ENCODE peak calls at places on chromosomes 5 and 9, in ten cellular contexts. V is tibial nerve, Y is sigmoid colon, U is Peyer's patch, X is gastrocnemius medialis, W is ovary, F is IMR-90, Q is stomach, R is body of pancreas, Z is esophagus muscularis mucosa. C is an unnamed sample. For H3K9me3 and H3K36me3, the result is how much of the 10 kb centered on the place peaks cover.

GRCh38 chr5:125609011-125609410 is 814.2 kb upstream of the GRAMD2B start:
- DNase-seq in V (no peak), Y (no peak), U (no peak), X (no peak), W (no peak), F (no peak), Q (no peak), R (no peak), Z (no peak), C (no peak)

GRCh38 chr5:72452515-72453259 is 54.5 kb downstream of the ZNF366 start:
- DNase-seq in V (peak), Y (peak), U (no peak), X (peak), W (peak), F (peak), Q (peak), R (peak), Z (peak), C (peak)

GRCh38 chr9:126859111-126859510 is 1.3 kb upstream of the ZBTB34 start:
- DNase-seq in V (no peak), Y (no peak), U (no peak), X (no peak), W (no peak), F (no peak), Q (no peak), R (no peak), Z (no peak), C (no peak)

GRCh38 chr9:4038182-4038723 is 261.6 kb downstream of the GLIS3 start:
- DNase-seq in V (no peak), Y (no peak), U (no peak), X (no peak), W (no peak), F (peak), Q (no peak), R (no peak), Z (no peak), C (no peak)

GRCh38 chr9:128920381-128921058 is at the start of gene PHYHD1:
- DNase-seq in V (peak), Y (peak), U (no peak), X (peak), W (peak), F (peak), Q (peak), R (peak), Z (no peak), C (peak)

GRCh38 chr5:93789173-93790070 is 48.0 kb upstream of the POU5F2 start:
- DNase-seq in V (no peak), Y (no peak), U (no peak), X (no peak), W (no peak), F (peak), Q (no peak), R (no peak), Z (no peak), C (no peak)

GRCh38 chr9:14309403-14309802 is 4.5 kb downstream of the NFIB start:
- DNase-seq in V (no peak), Y (no peak), U (no peak), X (no peak), W (no peak), F (peak), Q (no peak), R (no peak), Z (no peak), C (no peak)

GRCh38 chr9:95190413-95190812 is 127.1 kb downstream of the FANCC start:
- DNase-seq in V (no peak), Y (no peak), U (no peak), X (no peak), W (no peak), F (no peak), Q (no peak), R (no peak), Z (no peak), C (no peak)

GRCh38 chr9:124873664-124874063 is 11.7 kb downstream of the ARPC5L start:
- DNase-seq in V (no peak), Y (no peak), U (no peak), X (no peak), W (no peak), F (no peak), Q (no peak), R (no peak), Z (no peak), C (no peak)

GRCh38 chr9:15354713-15355112 is 47.7 kb upstream of the TTC39B start:
- DNase-seq in V (no peak), Y (no peak), U (no peak), X (no peak), W (no peak), F (no peak), Q (no peak), R (no peak), Z (no peak), C (no peak)

GRCh38 chr5:61525573-61526142 is 193.6 kb downstream of the ZSWIM6 start:
- DNase-seq in V (no peak), Y (no peak), U (no peak), X (no peak), W (no peak), F (peak), Q (no peak), R (no peak), Z (no peak), C (no peak)

GRCh38 chr5:33336911-33337620 is 103.7 kb upstream of the TARS1 start:
- DNase-seq in V (no peak), Y (no peak), U (no peak), X (no peak), W (no peak), F (peak), Q (no peak), R (no peak), Z (no peak), C (no peak)

GRCh38 chr9:135647897-135648296 is 8.6 kb upstream of the GLT6D1 start:
- DNase-seq in V (no peak), Y (no peak), U (no peak), X (no peak), W (no peak), F (no peak), Q (no peak), R (no peak), Z (peak), C (no peak)
- H3K9me3 ChIP-seq in V (under half), Y (under half), U (under half), X (under half), W (under half), F (under half), Q (half or more), R (under half), Z (under half), C (under half)

DNA sequence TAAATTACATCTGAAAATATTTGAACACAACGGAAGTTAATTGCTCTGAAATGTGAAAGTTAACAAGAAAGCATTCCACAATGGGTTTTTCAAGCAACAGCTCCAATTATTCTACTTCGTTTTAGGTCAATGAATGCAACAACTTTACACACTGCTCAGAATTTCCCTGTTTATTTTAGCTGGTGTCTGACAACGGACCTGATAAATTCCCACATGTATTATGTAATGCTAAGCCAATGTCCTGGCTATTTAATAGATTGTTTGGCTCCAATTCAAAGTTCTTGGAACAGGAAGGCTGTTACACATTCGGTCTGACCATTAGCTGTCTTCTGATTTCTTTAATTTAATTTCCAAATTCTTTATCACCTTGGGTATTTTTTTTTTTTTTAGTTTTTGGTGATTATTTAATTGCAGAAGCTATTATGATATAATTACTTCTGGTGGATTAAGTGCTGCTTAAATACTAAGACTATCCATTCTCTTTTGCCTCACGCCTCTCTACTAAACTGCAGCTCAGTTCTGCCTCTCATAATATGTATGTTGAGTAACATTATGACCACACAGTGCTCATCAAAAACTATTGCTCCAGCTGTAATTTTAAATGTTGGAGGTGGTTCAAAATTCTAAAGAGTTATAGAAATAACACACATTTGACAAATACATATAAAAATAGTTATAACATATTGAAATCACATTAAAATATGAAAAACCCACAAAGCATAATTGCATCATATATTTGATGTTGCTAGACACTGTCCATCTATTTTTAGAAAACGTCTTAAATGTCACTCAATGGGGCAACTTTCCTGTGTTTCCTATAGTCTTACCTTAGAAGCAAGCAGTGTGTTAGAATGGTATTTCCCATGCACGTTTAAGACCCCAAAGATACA is 57.8 kb downstream of the MEF2C start:
- DNase-seq in V (no peak), Y (no peak), U (no peak), X (no peak), W (no peak), F (peak), Q (no peak), R (no peak), Z (no peak), C (no peak)
- H3K36me3 ChIP-seq in V (under half), Y (under half), U (under half), X (under half), W (under half), F (under half), Q (under half), R (under half), Z (under half), C (under half)

GRCh38 chr5:159209438-159210305 is at the start of gene RNF145:
- DNase-seq in V (peak), Y (peak), U (peak), X (peak), W (peak), F (peak), Q (peak), R (peak), Z (peak), C (peak)
- TF ChIP-seq POLR2A in V (peak), Y (no peak), U (peak), X (peak), W (no peak), F (peak), Q (no peak), R (no peak), Z (no peak), C (peak)

GRCh38 chr5:7078090-7078489 is 317.8 kb upstream of the ADCY2 start:
- DNase-seq in V (no peak), Y (no peak), U (no peak), X (no peak), W (no peak), F (no peak), Q (no peak), R (no peak), Z (no peak), C (no peak)
- H3K9me3 ChIP-seq in V (under half), Y (under half), U (under half), X (under half), W (under half), F (under half), Q (under half), R (under half), Z (under half), C (under half)

GRCh38 chr5:65801332-65801731 is 79.3 kb downstream of the NLN start:
- DNase-seq in V (no peak), Y (no peak), U (no peak), X (no peak), W (no peak), F (peak), Q (no peak), R (no peak), Z (no peak), C (no peak)

GRCh38 chr5:65802080-65802479 is 80.1 kb downstream of the NLN start:
- DNase-seq in V (no peak), Y (no peak), U (no peak), X (no peak), W (no peak), F (no peak), Q (no peak), R (no peak), Z (peak), C (no peak)

GRCh38 chr5:65803699-65804426 is 81.9 kb downstream of the NLN start:
- DNase-seq in V (no peak), Y (no peak), U (no peak), X (no peak), W (no peak), F (peak), Q (no peak), R (no peak), Z (no peak), C (no peak)

GRCh38 chr5:65800775-65801174 is 78.8 kb downstream of the NLN start:
- DNase-seq in V (no peak), Y (no peak), U (no peak), X (no peak), W (no peak), F (peak), Q (no peak), R (no peak), Z (peak), C (no peak)

GRCh38 chr5:65802820-65803219 is 80.8 kb downstream of the NLN start:
- DNase-seq in V (no peak), Y (no peak), U (no peak), X (no peak), W (no peak), F (no peak), Q (no peak), R (no peak), Z (no peak), C (no peak)
- H3K36me3 ChIP-seq in V (under half), Y (under half), U (under half), X (under half), W (under half), F (under half), Q (under half), R (under half), Z (under half), C (under half)

GRCh38 chr9:22008662-22009562 is at the start of gene CDKN2B:
- DNase-seq in V (peak), Y (peak), U (peak), X (peak), W (peak), F (peak), Q (peak), R (peak), Z (peak), C (peak)
- TF ChIP-seq POLR2A in V (peak), Y (peak), U (peak), X (peak), W (peak), F (peak), Q (peak), R (peak), Z (peak), C (peak)

DNA sequence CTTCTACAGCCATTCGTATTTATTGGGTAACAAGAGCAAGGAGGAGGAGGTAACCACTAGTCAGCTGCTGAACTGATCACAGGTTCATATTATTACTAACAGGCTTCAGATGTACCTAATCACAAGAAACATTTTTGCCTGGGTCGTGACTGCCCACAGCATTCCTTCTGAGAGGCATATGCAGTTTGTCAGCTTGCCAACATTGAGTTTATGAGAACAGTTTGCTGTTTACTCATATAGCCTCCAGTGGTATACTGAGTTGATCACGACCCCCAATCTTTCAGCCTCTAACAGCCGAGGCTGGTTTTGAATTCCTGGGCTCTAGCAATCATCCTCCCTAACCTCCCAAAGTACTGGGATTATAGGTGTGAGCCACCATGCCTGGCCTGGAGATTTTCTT is 693.6 kb downstream of the TLE1 start:
- DNase-seq in V (no peak), Y (no peak), U (no peak), X (no peak), W (no peak), F (peak), Q (no peak), R (no peak), Z (no peak), C (no peak)
- H3K9me3 ChIP-seq in V (under half), Y (under half), U (under half), X (under half), W (under half), F (under half), Q (under half), R (under half), Z (under half), C (under half)

C was measured in uterus.